ENCODE peak calls at places on chromosomes 1 and 21, in ten cellular contexts. One of them, this sample, is unnamed.

GRCh38 chr21:45942755-45943629 is 38.6 kb upstream of the COL6A1 start:
- DNase-seq in tibial nerve: no peak
- DNase-seq in HT1080: no peak
- DNase-seq in HS-5: no peak
- DNase-seq in NCI-H1105 treated with DMSO at 0.1 percent for 48 hours: no peak
- DNase-seq in fibroblast of the aortic adventitia: no peak
- DNase-seq in non-pigmented ciliary epithelial cell: no peak
- DNase-seq in HuH-7.5: no peak
- DNase-seq in activated CD4-positive, alpha-beta memory T cell treated with anti-CD3 and anti-CD28 coated beads, Interleukin-2, amount 10 ng/mL, durations not matched to agents 7 days and 5 days: no peak
- DNase-seq in left kidney: no peak
- DNase-seq in this sample: no peak

GRCh38 chr1:114154146-114154962 is 685 bp upstream of the SYT6 start:
- DNase-seq in tibial nerve: no peak
- DNase-seq in HT1080: no peak
- DNase-seq in HS-5: no peak
- DNase-seq in NCI-H1105 treated with DMSO at 0.1 percent for 48 hours: peak; percentile 49
- DNase-seq in fibroblast of the aortic adventitia: peak; percentile 13
- DNase-seq in non-pigmented ciliary epithelial cell: no peak
- DNase-seq in HuH-7.5: no peak
- DNase-seq in activated CD4-positive, alpha-beta memory T cell treated with anti-CD3 and anti-CD28 coated beads, Interleukin-2, amount 10 ng/mL, durations not matched to agents 7 days and 5 days: no peak
- DNase-seq in left kidney: peak; percentile 54
- DNase-seq in this sample: no peak

GRCh38 chr1:205748398-205749093 is 1.4 kb downstream of the NUCKS1 start:
- DNase-seq in tibial nerve: no peak
- DNase-seq in HT1080: peak; percentile 33
- DNase-seq in HS-5: no peak
- DNase-seq in NCI-H1105 treated with DMSO at 0.1 percent for 48 hours: peak; percentile 52
- DNase-seq in fibroblast of the aortic adventitia: peak; percentile 91
- DNase-seq in non-pigmented ciliary epithelial cell: no peak
- DNase-seq in HuH-7.5: peak; percentile 20
- DNase-seq in activated CD4-positive, alpha-beta memory T cell treated with anti-CD3 and anti-CD28 coated beads, Interleukin-2, amount 10 ng/mL, durations not matched to agents 7 days and 5 days: peak; percentile 35
- DNase-seq in left kidney: peak; percentile 82
- DNase-seq in this sample: no peak

GRCh38 chr1:211327341-211327921 is 798 bp downstream of the TRAF5 start:
- DNase-seq in tibial nerve: no peak
- DNase-seq in HT1080: no peak
- DNase-seq in HS-5: peak; percentile 15
- DNase-seq in NCI-H1105 treated with DMSO at 0.1 percent for 48 hours: no peak
- DNase-seq in fibroblast of the aortic adventitia: peak; percentile 67
- DNase-seq in non-pigmented ciliary epithelial cell: no peak
- DNase-seq in HuH-7.5: no peak
- DNase-seq in activated CD4-positive, alpha-beta memory T cell treated with anti-CD3 and anti-CD28 coated beads, Interleukin-2, amount 10 ng/mL, durations not matched to agents 7 days and 5 days: peak; percentile 47
- DNase-seq in left kidney: peak; percentile 78
- DNase-seq in this sample: peak; percentile 47

GRCh38 chr1:18816808-18817207 is 42.7 kb downstream of the TAS1R2 start:
- DNase-seq in tibial nerve: no peak
- DNase-seq in HT1080: no peak
- DNase-seq in HS-5: no peak
- DNase-seq in NCI-H1105 treated with DMSO at 0.1 percent for 48 hours: no peak
- DNase-seq in fibroblast of the aortic adventitia: no peak
- DNase-seq in non-pigmented ciliary epithelial cell: no peak
- DNase-seq in HuH-7.5: no peak
- DNase-seq in activated CD4-positive, alpha-beta memory T cell treated with anti-CD3 and anti-CD28 coated beads, Interleukin-2, amount 10 ng/mL, durations not matched to agents 7 days and 5 days: no peak
- DNase-seq in left kidney: no peak
- DNase-seq in this sample: no peak

GRCh38 chr1:110433803-110434202 is 17.1 kb upstream of the PROK1 start:
- DNase-seq in tibial nerve: peak; percentile 21
- DNase-seq in HT1080: peak; percentile 70
- DNase-seq in HS-5: no peak
- DNase-seq in NCI-H1105 treated with DMSO at 0.1 percent for 48 hours: no peak
- DNase-seq in fibroblast of the aortic adventitia: peak; percentile 30
- DNase-seq in non-pigmented ciliary epithelial cell: no peak
- DNase-seq in HuH-7.5: peak; percentile 74
- DNase-seq in activated CD4-positive, alpha-beta memory T cell treated with anti-CD3 and anti-CD28 coated beads, Interleukin-2, amount 10 ng/mL, durations not matched to agents 7 days and 5 days: no peak
- DNase-seq in left kidney: peak; percentile 61
- DNase-seq in this sample: no peak

GRCh38 chr1:234500269-234500668 is 21.3 kb upstream of the TARBP1 start:
- DNase-seq in tibial nerve: no peak
- DNase-seq in HT1080: no peak
- DNase-seq in HS-5: no peak
- DNase-seq in NCI-H1105 treated with DMSO at 0.1 percent for 48 hours: no peak
- DNase-seq in fibroblast of the aortic adventitia: peak; percentile 43
- DNase-seq in non-pigmented ciliary epithelial cell: no peak
- DNase-seq in HuH-7.5: no peak
- DNase-seq in activated CD4-positive, alpha-beta memory T cell treated with anti-CD3 and anti-CD28 coated beads, Interleukin-2, amount 10 ng/mL, durations not matched to agents 7 days and 5 days: no peak
- DNase-seq in left kidney: no peak
- DNase-seq in this sample: no peak

GRCh38 chr1:154360288-154360687 is 35.0 kb downstream of the ATP8B2 start:
- DNase-seq in tibial nerve: no peak
- DNase-seq in HT1080: no peak
- DNase-seq in HS-5: no peak
- DNase-seq in NCI-H1105 treated with DMSO at 0.1 percent for 48 hours: no peak
- DNase-seq in fibroblast of the aortic adventitia: no peak
- DNase-seq in non-pigmented ciliary epithelial cell: no peak
- DNase-seq in HuH-7.5: no peak
- DNase-seq in activated CD4-positive, alpha-beta memory T cell treated with anti-CD3 and anti-CD28 coated beads, Interleukin-2, amount 10 ng/mL, durations not matched to agents 7 days and 5 days: no peak
- DNase-seq in left kidney: no peak
- DNase-seq in this sample: no peak

GRCh38 chr1:174871886-174872285 is 127.9 kb upstream of the CACYBP start:
- DNase-seq in tibial nerve: no peak
- DNase-seq in HT1080: no peak
- DNase-seq in HS-5: no peak
- DNase-seq in NCI-H1105 treated with DMSO at 0.1 percent for 48 hours: no peak
- DNase-seq in fibroblast of the aortic adventitia: no peak
- DNase-seq in non-pigmented ciliary epithelial cell: no peak
- DNase-seq in HuH-7.5: no peak
- DNase-seq in activated CD4-positive, alpha-beta memory T cell treated with anti-CD3 and anti-CD28 coated beads, Interleukin-2, amount 10 ng/mL, durations not matched to agents 7 days and 5 days: no peak
- DNase-seq in left kidney: no peak
- DNase-seq in this sample: no peak

GRCh38 chr1:101264699-101265098 is 27.9 kb downstream of the S1PR1 start:
- DNase-seq in tibial nerve: no peak
- DNase-seq in HT1080: no peak
- DNase-seq in HS-5: no peak
- DNase-seq in NCI-H1105 treated with DMSO at 0.1 percent for 48 hours: no peak
- DNase-seq in fibroblast of the aortic adventitia: peak; percentile 31
- DNase-seq in non-pigmented ciliary epithelial cell: no peak
- DNase-seq in HuH-7.5: no peak
- DNase-seq in activated CD4-positive, alpha-beta memory T cell treated with anti-CD3 and anti-CD28 coated beads, Interleukin-2, amount 10 ng/mL, durations not matched to agents 7 days and 5 days: peak; percentile 49
- DNase-seq in left kidney: no peak
- DNase-seq in this sample: no peak

GRCh38 chr1:169483500-169483966 is 2.2 kb downstream of the SLC19A2 start:
- DNase-seq in tibial nerve: no peak
- DNase-seq in HT1080: no peak
- DNase-seq in HS-5: no peak
- DNase-seq in NCI-H1105 treated with DMSO at 0.1 percent for 48 hours: no peak
- DNase-seq in fibroblast of the aortic adventitia: peak; percentile 68
- DNase-seq in non-pigmented ciliary epithelial cell: no peak
- DNase-seq in HuH-7.5: peak; percentile 20
- DNase-seq in activated CD4-positive, alpha-beta memory T cell treated with anti-CD3 and anti-CD28 coated beads, Interleukin-2, amount 10 ng/mL, durations not matched to agents 7 days and 5 days: no peak
- DNase-seq in left kidney: peak; percentile 90
- DNase-seq in this sample: no peak

This sample was measured in T-cell.